ENCODE peak calls at places on chromosome 9, in seven cellular contexts. One of them, this sample, is unnamed. For H3K9me3 and H3K36me3, the result is how much of the 10 kb centered on the place peaks cover.

GRCh38 chr9:135978650-135979461 is 17.7 kb upstream of the UBAC1 start:
- DNase-seq in MM.1S: no peak
- DNase-seq in transverse colon: no peak
- DNase-seq in CD8-positive, alpha-beta T cell: peak
- DNase-seq in stomach: no peak
- DNase-seq in left ventricle myocardium inferior: no peak
- DNase-seq in pancreas: no peak
- DNase-seq in this sample: no peak

GRCh38 chr9:38180631-38181030 is 111.6 kb upstream of the SHB start:
- DNase-seq in MM.1S: no peak
- DNase-seq in transverse colon: no peak
- DNase-seq in CD8-positive, alpha-beta T cell: no peak
- DNase-seq in stomach: no peak
- DNase-seq in left ventricle myocardium inferior: no peak
- DNase-seq in pancreas: no peak
- DNase-seq in this sample: no peak

GRCh38 chr9:117325789-117326185 is 89.1 kb downstream of the ASTN2 start:
- DNase-seq in MM.1S: no peak
- DNase-seq in transverse colon: no peak
- DNase-seq in CD8-positive, alpha-beta T cell: no peak
- DNase-seq in stomach: no peak
- DNase-seq in left ventricle myocardium inferior: no peak
- DNase-seq in pancreas: no peak
- DNase-seq in this sample: no peak

GRCh38 chr9:136773386-136774044 is 9.2 kb upstream of the LCN15 start:
- DNase-seq in MM.1S: peak
- DNase-seq in transverse colon: no peak
- DNase-seq in CD8-positive, alpha-beta T cell: no peak
- DNase-seq in stomach: no peak
- DNase-seq in left ventricle myocardium inferior: no peak
- DNase-seq in pancreas: peak
- DNase-seq in this sample: no peak

GRCh38 chr9:106420511-106420944 is 442.4 kb upstream of the ZNF462 start:
- DNase-seq in MM.1S: peak
- DNase-seq in transverse colon: no peak
- DNase-seq in CD8-positive, alpha-beta T cell: no peak
- DNase-seq in stomach: no peak
- DNase-seq in left ventricle myocardium inferior: no peak
- DNase-seq in pancreas: no peak
- DNase-seq in this sample: no peak

GRCh38 chr9:131423171-131423581 is 29.3 kb downstream of the PRRC2B start:
- DNase-seq in MM.1S: no peak
- DNase-seq in transverse colon: peak
- DNase-seq in CD8-positive, alpha-beta T cell: peak
- DNase-seq in stomach: peak
- DNase-seq in left ventricle myocardium inferior: peak
- DNase-seq in pancreas: peak
- DNase-seq in this sample: peak

GRCh38 chr9:136254381-136255165 is 9.0 kb upstream of the QSOX2 start:
- DNase-seq in MM.1S: no peak
- DNase-seq in transverse colon: no peak
- DNase-seq in CD8-positive, alpha-beta T cell: peak
- DNase-seq in stomach: no peak
- DNase-seq in left ventricle myocardium inferior: no peak
- DNase-seq in pancreas: peak
- DNase-seq in this sample: no peak

GRCh38 chr9:93859431-93860215 is 95.5 kb downstream of the BARX1 start:
- DNase-seq in MM.1S: no peak
- DNase-seq in transverse colon: no peak
- DNase-seq in CD8-positive, alpha-beta T cell: no peak
- DNase-seq in stomach: no peak
- DNase-seq in left ventricle myocardium inferior: no peak
- DNase-seq in pancreas: no peak
- DNase-seq in this sample: no peak

GRCh38 chr9:134375430-134376385 is 49.5 kb downstream of the RXRA start:
- DNase-seq in MM.1S: no peak
- DNase-seq in transverse colon: no peak
- DNase-seq in CD8-positive, alpha-beta T cell: no peak
- DNase-seq in stomach: no peak
- DNase-seq in left ventricle myocardium inferior: peak
- DNase-seq in pancreas: peak
- DNase-seq in this sample: peak

GRCh38 chr9:136681945-136682699 is 5.1 kb downstream of the AGPAT2 start:
- DNase-seq in MM.1S: no peak
- DNase-seq in transverse colon: no peak
- DNase-seq in CD8-positive, alpha-beta T cell: no peak
- DNase-seq in stomach: no peak
- DNase-seq in left ventricle myocardium inferior: no peak
- DNase-seq in pancreas: no peak
- DNase-seq in this sample: no peak

GRCh38 chr9:80649001-80649420 is 1040.3 kb downstream of the TLE1 start:
- DNase-seq in MM.1S: no peak
- DNase-seq in transverse colon: peak
- DNase-seq in CD8-positive, alpha-beta T cell: no peak
- DNase-seq in stomach: no peak
- DNase-seq in left ventricle myocardium inferior: no peak
- DNase-seq in pancreas: no peak
- DNase-seq in this sample: no peak

GRCh38 chr9:80648336-80648735 is 1041.0 kb downstream of the TLE1 start:
- DNase-seq in MM.1S: no peak
- DNase-seq in transverse colon: no peak
- DNase-seq in CD8-positive, alpha-beta T cell: no peak
- DNase-seq in stomach: no peak
- DNase-seq in left ventricle myocardium inferior: no peak
- DNase-seq in pancreas: no peak
- DNase-seq in this sample: no peak

GRCh38 chr9:80646211-80646610 is 1043.1 kb downstream of the TLE1 start:
- DNase-seq in MM.1S: no peak
- DNase-seq in transverse colon: no peak
- DNase-seq in CD8-positive, alpha-beta T cell: no peak
- DNase-seq in stomach: no peak
- DNase-seq in left ventricle myocardium inferior: no peak
- DNase-seq in pancreas: no peak
- DNase-seq in this sample: no peak

GRCh38 chr9:80650964-80651555 is 1038.3 kb downstream of the TLE1 start:
- DNase-seq in MM.1S: no peak
- DNase-seq in transverse colon: no peak
- DNase-seq in CD8-positive, alpha-beta T cell: no peak
- DNase-seq in stomach: no peak
- DNase-seq in left ventricle myocardium inferior: no peak
- DNase-seq in pancreas: no peak
- DNase-seq in this sample: no peak

GRCh38 chr9:80649496-80649895 is 1039.9 kb downstream of the TLE1 start:
- DNase-seq in MM.1S: no peak
- DNase-seq in transverse colon: no peak
- DNase-seq in CD8-positive, alpha-beta T cell: no peak
- DNase-seq in stomach: no peak
- DNase-seq in left ventricle myocardium inferior: no peak
- DNase-seq in pancreas: no peak
- DNase-seq in this sample: no peak
- TF ChIP-seq CTCF in MM.1S: no peak
- TF ChIP-seq CTCF in transverse colon: no peak
- TF ChIP-seq CTCF in CD8-positive, alpha-beta T cell: no peak
- TF ChIP-seq CTCF in stomach: no peak
- TF ChIP-seq CTCF in left ventricle myocardium inferior: no peak
- TF ChIP-seq CTCF in pancreas: no peak
- TF ChIP-seq CTCF in this sample: no peak

DNA sequence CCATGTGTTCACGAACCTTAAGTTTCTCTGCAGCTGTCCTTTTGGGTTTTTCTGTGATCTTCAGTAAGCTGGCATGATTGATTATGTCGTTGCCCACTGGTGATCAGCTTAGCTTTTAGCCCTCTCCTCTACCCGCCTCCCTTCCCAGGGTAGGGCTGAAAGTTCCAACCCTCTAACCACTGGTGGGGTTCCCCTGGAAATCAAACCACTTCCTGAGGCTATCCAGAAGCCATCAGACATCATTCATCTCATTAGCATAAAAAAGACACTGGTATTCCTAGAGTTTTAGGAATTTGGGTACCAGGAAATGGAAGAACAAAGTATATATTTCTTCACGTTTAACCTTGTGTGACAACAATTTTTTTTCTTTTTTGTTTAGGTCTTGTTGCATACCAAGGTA is 29.8 kb downstream of the SPIN1 start:
- DNase-seq in MM.1S: no peak
- DNase-seq in transverse colon: no peak
- DNase-seq in CD8-positive, alpha-beta T cell: no peak
- DNase-seq in stomach: no peak
- DNase-seq in left ventricle myocardium inferior: no peak
- DNase-seq in pancreas: no peak
- DNase-seq in this sample: no peak
- H3K9me3 ChIP-seq in MM.1S: under half
- H3K9me3 ChIP-seq in transverse colon: under half
- H3K9me3 ChIP-seq in CD8-positive, alpha-beta T cell: under half
- H3K9me3 ChIP-seq in stomach: under half
- H3K9me3 ChIP-seq in left ventricle myocardium inferior: under half
- H3K9me3 ChIP-seq in pancreas: under half
- H3K9me3 ChIP-seq in this sample: under half

GRCh38 chr9:72998363-72998762 is 45.5 kb upstream of the ALDH1A1 start:
- DNase-seq in MM.1S: no peak
- DNase-seq in transverse colon: no peak
- DNase-seq in CD8-positive, alpha-beta T cell: no peak
- DNase-seq in stomach: no peak
- DNase-seq in left ventricle myocardium inferior: no peak
- DNase-seq in pancreas: no peak
- DNase-seq in this sample: no peak
- H3K36me3 ChIP-seq in MM.1S: under half
- H3K36me3 ChIP-seq in transverse colon: under half
- H3K36me3 ChIP-seq in CD8-positive, alpha-beta T cell: under half
- H3K36me3 ChIP-seq in stomach: under half
- H3K36me3 ChIP-seq in left ventricle myocardium inferior: under half
- H3K36me3 ChIP-seq in pancreas: under half
- H3K36me3 ChIP-seq in this sample: under half

DNA sequence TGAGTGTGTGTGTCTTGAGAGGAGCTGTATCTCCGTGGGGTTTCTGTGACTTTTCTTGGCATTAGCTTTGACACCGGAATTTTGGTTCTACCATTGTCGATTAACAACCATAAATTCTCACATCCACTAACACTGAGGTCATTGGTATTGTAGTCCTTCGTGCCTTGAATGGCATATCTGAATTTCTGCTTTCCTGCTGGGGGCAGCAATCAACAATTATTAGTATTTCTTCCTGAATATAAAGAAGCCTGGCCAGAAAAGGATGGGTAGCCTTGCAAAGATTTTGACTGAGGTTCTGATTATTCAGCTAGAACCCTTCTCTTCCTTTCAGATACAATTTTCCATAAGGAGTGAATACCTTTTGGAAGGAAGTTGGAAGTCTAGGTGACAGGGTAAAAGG is 33.5 kb upstream of the SHOC1 start:
- DNase-seq in MM.1S: no peak
- DNase-seq in transverse colon: no peak
- DNase-seq in CD8-positive, alpha-beta T cell: no peak
- DNase-seq in stomach: no peak
- DNase-seq in left ventricle myocardium inferior: no peak
- DNase-seq in pancreas: no peak
- DNase-seq in this sample: no peak
- TF ChIP-seq CTCF in MM.1S: no peak
- TF ChIP-seq CTCF in transverse colon: no peak
- TF ChIP-seq CTCF in CD8-positive, alpha-beta T cell: no peak
- TF ChIP-seq CTCF in stomach: no peak
- TF ChIP-seq CTCF in left ventricle myocardium inferior: peak
- TF ChIP-seq CTCF in pancreas: peak
- TF ChIP-seq CTCF in this sample: peak

DNA sequence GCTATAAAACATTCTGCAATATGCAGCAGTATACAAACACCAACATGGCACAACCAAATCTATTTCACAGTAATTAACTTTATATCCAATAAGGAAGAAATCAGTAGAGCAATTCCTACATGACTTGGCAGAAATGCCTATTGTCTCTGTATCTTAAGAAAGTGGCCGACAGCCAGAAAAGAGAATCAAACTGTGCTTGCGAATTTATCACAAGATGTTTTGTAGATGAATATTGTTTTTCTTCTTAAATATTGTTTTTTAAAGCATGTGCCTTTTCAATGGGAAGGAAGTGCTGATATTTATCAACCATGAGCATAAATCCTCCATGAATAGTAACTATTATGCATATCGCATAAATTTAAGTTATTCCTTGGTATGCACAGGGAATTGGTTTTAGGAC is 501.7 kb upstream of the DMAC1 start:
- DNase-seq in MM.1S: no peak
- DNase-seq in transverse colon: no peak
- DNase-seq in CD8-positive, alpha-beta T cell: no peak
- DNase-seq in stomach: no peak
- DNase-seq in left ventricle myocardium inferior: no peak
- DNase-seq in pancreas: no peak
- DNase-seq in this sample: no peak
- H3K9me3 ChIP-seq in MM.1S: under half
- H3K9me3 ChIP-seq in transverse colon: under half
- H3K9me3 ChIP-seq in CD8-positive, alpha-beta T cell: under half
- H3K9me3 ChIP-seq in stomach: under half
- H3K9me3 ChIP-seq in left ventricle myocardium inferior: under half
- H3K9me3 ChIP-seq in pancreas: under half
- H3K9me3 ChIP-seq in this sample: under half

GRCh38 chr9:132905726-132906125 is 27.0 kb downstream of the SPACA9 start:
- DNase-seq in MM.1S: no peak
- DNase-seq in transverse colon: no peak
- DNase-seq in CD8-positive, alpha-beta T cell: no peak
- DNase-seq in stomach: no peak
- DNase-seq in left ventricle myocardium inferior: no peak
- DNase-seq in pancreas: no peak
- DNase-seq in this sample: no peak

GRCh38 chr9:132896906-132897305 is 18.2 kb downstream of the SPACA9 start:
- DNase-seq in MM.1S: no peak
- DNase-seq in transverse colon: no peak
- DNase-seq in CD8-positive, alpha-beta T cell: no peak
- DNase-seq in stomach: no peak
- DNase-seq in left ventricle myocardium inferior: no peak
- DNase-seq in pancreas: no peak
- DNase-seq in this sample: no peak

GRCh38 chr9:132898043-132898442 is 19.3 kb downstream of the SPACA9 start:
- DNase-seq in MM.1S: no peak
- DNase-seq in transverse colon: no peak
- DNase-seq in CD8-positive, alpha-beta T cell: no peak
- DNase-seq in stomach: no peak
- DNase-seq in left ventricle myocardium inferior: no peak
- DNase-seq in pancreas: no peak
- DNase-seq in this sample: no peak

GRCh38 chr9:132903574-132904495 is 25.1 kb downstream of the SPACA9 start:
- DNase-seq in MM.1S: no peak
- DNase-seq in transverse colon: no peak
- DNase-seq in CD8-positive, alpha-beta T cell: no peak
- DNase-seq in stomach: no peak
- DNase-seq in left ventricle myocardium inferior: no peak
- DNase-seq in pancreas: no peak
- DNase-seq in this sample: no peak

GRCh38 chr9:132901859-132902831 is 23.4 kb downstream of the SPACA9 start:
- DNase-seq in MM.1S: peak
- DNase-seq in transverse colon: peak
- DNase-seq in CD8-positive, alpha-beta T cell: peak
- DNase-seq in stomach: peak
- DNase-seq in left ventricle myocardium inferior: peak
- DNase-seq in pancreas: peak
- DNase-seq in this sample: peak
- H3K36me3 ChIP-seq in MM.1S: under half
- H3K36me3 ChIP-seq in transverse colon: under half
- H3K36me3 ChIP-seq in CD8-positive, alpha-beta T cell: under half
- H3K36me3 ChIP-seq in stomach: half or more
- H3K36me3 ChIP-seq in left ventricle myocardium inferior: half or more
- H3K36me3 ChIP-seq in pancreas: under half
- H3K36me3 ChIP-seq in this sample: under half

This sample was measured in prostate gland.